ENCODE peak calls at places on chromosome 7, in seven cellular contexts. One of them, this sample, is unnamed.

GRCh38 chr7:100402241-100402640 is 26.3 kb downstream of the ZCWPW1 start:
- DNase-seq in adrenal gland: no peak
- DNase-seq in breast epithelium: no peak
- DNase-seq in H54: no peak
- DNase-seq in Peyer's patch: no peak
- DNase-seq in IMR-90: no peak
- DNase-seq in ovary: no peak
- DNase-seq in this sample: no peak

GRCh38 chr7:90596745-90597526 is 815 bp downstream of the CDK14 start:
- DNase-seq in breast epithelium: no peak
- DNase-seq in adrenal gland: no peak
- DNase-seq in Peyer's patch: no peak
- DNase-seq in IMR-90: peak; percentile 48
- DNase-seq in H54: peak; percentile 72
- DNase-seq in ovary: no peak
- DNase-seq in this sample: no peak

GRCh38 chr7:82625377-82625776 is 181.8 kb upstream of the CACNA2D1 start:
- DNase-seq in H54: no peak
- DNase-seq in adrenal gland: no peak
- DNase-seq in breast epithelium: no peak
- DNase-seq in IMR-90: peak; percentile 2
- DNase-seq in ovary: no peak
- DNase-seq in Peyer's patch: no peak
- DNase-seq in this sample: no peak

GRCh38 chr7:131021902-131022301 is 287.9 kb upstream of the KLF14 start:
- DNase-seq in breast epithelium: no peak
- DNase-seq in adrenal gland: peak; percentile 67
- DNase-seq in H54: no peak
- DNase-seq in ovary: no peak
- DNase-seq in IMR-90: no peak
- DNase-seq in Peyer's patch: no peak
- DNase-seq in this sample: no peak

GRCh38 chr7:98409843-98410242 is 9.0 kb upstream of the BAIAP2L1 start:
- DNase-seq in breast epithelium: no peak
- DNase-seq in Peyer's patch: no peak
- DNase-seq in H54: no peak
- DNase-seq in IMR-90: no peak
- DNase-seq in adrenal gland: no peak
- DNase-seq in ovary: no peak
- DNase-seq in this sample: no peak

GRCh38 chr7:78173192-78173591 is 374.6 kb downstream of the PHTF2 start:
- DNase-seq in IMR-90: peak; percentile 7
- DNase-seq in ovary: no peak
- DNase-seq in adrenal gland: no peak
- DNase-seq in breast epithelium: no peak
- DNase-seq in Peyer's patch: no peak
- DNase-seq in H54: no peak
- DNase-seq in this sample: no peak

GRCh38 chr7:117873056-117873932 is at the start of gene CTTNBP2:
- DNase-seq in adrenal gland: peak; percentile 36
- DNase-seq in H54: no peak
- DNase-seq in IMR-90: peak; percentile 59
- DNase-seq in Peyer's patch: peak; percentile 71
- DNase-seq in ovary: peak; percentile 74
- DNase-seq in breast epithelium: peak; percentile 53
- DNase-seq in this sample: peak; percentile 72

GRCh38 chr7:117993377-117994003 is 120.2 kb upstream of the CTTNBP2 start:
- DNase-seq in H54: peak; percentile 9
- DNase-seq in IMR-90: peak; percentile 39
- DNase-seq in breast epithelium: no peak
- DNase-seq in adrenal gland: no peak
- DNase-seq in ovary: no peak
- DNase-seq in Peyer's patch: no peak
- DNase-seq in this sample: peak; percentile 29

GRCh38 chr7:20435305-20435704 is 104.6 kb downstream of the ITGB8 start:
- DNase-seq in Peyer's patch: no peak
- DNase-seq in adrenal gland: peak; percentile 91
- DNase-seq in breast epithelium: no peak
- DNase-seq in ovary: no peak
- DNase-seq in H54: no peak
- DNase-seq in IMR-90: no peak
- DNase-seq in this sample: peak; percentile 41

GRCh38 chr7:138980575-138981285 is 459 bp downstream of the KIAA1549 start:
- DNase-seq in Peyer's patch: no peak
- DNase-seq in H54: peak; percentile 18
- DNase-seq in ovary: peak; percentile 54
- DNase-seq in adrenal gland: no peak
- DNase-seq in breast epithelium: no peak
- DNase-seq in IMR-90: no peak
- DNase-seq in this sample: no peak

GRCh38 chr7:132797152-132797551 is 220.9 kb upstream of the PLXNA4 start:
- DNase-seq in breast epithelium: no peak
- DNase-seq in adrenal gland: no peak
- DNase-seq in Peyer's patch: no peak
- DNase-seq in ovary: no peak
- DNase-seq in H54: no peak
- DNase-seq in IMR-90: no peak
- DNase-seq in this sample: no peak

GRCh38 chr7:151110941-151111645 is 24.8 kb downstream of the AGAP3 start:
- DNase-seq in ovary: peak; percentile 84
- DNase-seq in breast epithelium: peak; percentile 83
- DNase-seq in Peyer's patch: peak; percentile 83
- DNase-seq in adrenal gland: peak; percentile 70
- DNase-seq in IMR-90: peak; percentile 65
- DNase-seq in H54: peak; percentile 94
- DNase-seq in this sample: peak; percentile 83

GRCh38 chr7:112449353-112449752 is 907 bp upstream of the IFRD1 start:
- DNase-seq in Peyer's patch: no peak
- DNase-seq in ovary: no peak
- DNase-seq in H54: peak; percentile 18
- DNase-seq in IMR-90: peak; percentile 47
- DNase-seq in breast epithelium: no peak
- DNase-seq in adrenal gland: peak; percentile 35
- DNase-seq in this sample: peak; percentile 80

GRCh38 chr7:133109816-133110215 is 27.9 kb upstream of the CHCHD3 start:
- DNase-seq in breast epithelium: no peak
- DNase-seq in IMR-90: no peak
- DNase-seq in Peyer's patch: no peak
- DNase-seq in adrenal gland: no peak
- DNase-seq in H54: no peak
- DNase-seq in ovary: no peak
- DNase-seq in this sample: no peak

GRCh38 chr7:40008218-40008815 is 58.3 kb downstream of the CDK13 start:
- DNase-seq in H54: no peak
- DNase-seq in IMR-90: peak; percentile 89
- DNase-seq in Peyer's patch: no peak
- DNase-seq in adrenal gland: no peak
- DNase-seq in ovary: no peak
- DNase-seq in breast epithelium: no peak
- DNase-seq in this sample: no peak

GRCh38 chr7:31134246-31135188 is 82.4 kb downstream of the ADCYAP1R1 start:
- DNase-seq in breast epithelium: peak; percentile 62
- DNase-seq in H54: peak; percentile 76
- DNase-seq in ovary: peak; percentile 73
- DNase-seq in IMR-90: peak; percentile 54
- DNase-seq in Peyer's patch: peak; percentile 57
- DNase-seq in adrenal gland: peak; percentile 60
- DNase-seq in this sample: peak; percentile 79

GRCh38 chr7:1060315-1061080 is 16.2 kb downstream of the GPR146 start:
- DNase-seq in Peyer's patch: no peak
- DNase-seq in IMR-90: no peak
- DNase-seq in adrenal gland: no peak
- DNase-seq in ovary: no peak
- DNase-seq in H54: no peak
- DNase-seq in breast epithelium: no peak
- DNase-seq in this sample: peak; percentile 78

GRCh38 chr7:148204639-148205292 is 385.8 kb upstream of the C7orf33 start:
- DNase-seq in adrenal gland: no peak
- DNase-seq in Peyer's patch: no peak
- DNase-seq in breast epithelium: no peak
- DNase-seq in IMR-90: no peak
- DNase-seq in H54: no peak
- DNase-seq in ovary: no peak
- DNase-seq in this sample: peak; percentile 15

GRCh38 chr7:42233939-42234338 is 3.1 kb downstream of the GLI3 start:
- DNase-seq in Peyer's patch: no peak
- DNase-seq in ovary: no peak
- DNase-seq in adrenal gland: no peak
- DNase-seq in IMR-90: peak; percentile 68
- DNase-seq in H54: peak; percentile 73
- DNase-seq in breast epithelium: no peak
- DNase-seq in this sample: no peak

GRCh38 chr7:140390034-140390433 is 8.3 kb downstream of the SLC37A3 start:
- DNase-seq in Peyer's patch: no peak
- DNase-seq in IMR-90: no peak
- DNase-seq in breast epithelium: no peak
- DNase-seq in H54: no peak
- DNase-seq in adrenal gland: no peak
- DNase-seq in ovary: no peak
- DNase-seq in this sample: no peak

GRCh38 chr7:79453558-79454324 is at the start of gene MAGI2:
- DNase-seq in IMR-90: peak; percentile 84
- DNase-seq in adrenal gland: peak; percentile 95
- DNase-seq in ovary: peak; percentile 95
- DNase-seq in breast epithelium: peak; percentile 59
- DNase-seq in H54: peak; percentile 44
- DNase-seq in Peyer's patch: peak; percentile 58
- DNase-seq in this sample: peak; percentile 56

GRCh38 chr7:138885383-138886147 is 87.6 kb upstream of the ATP6V0A4 start:
- DNase-seq in H54: no peak
- DNase-seq in breast epithelium: no peak
- DNase-seq in Peyer's patch: no peak
- DNase-seq in ovary: no peak
- DNase-seq in IMR-90: no peak
- DNase-seq in adrenal gland: no peak
- DNase-seq in this sample: no peak

GRCh38 chr7:95365151-95365550 is 31.0 kb downstream of the PON3 start:
- DNase-seq in breast epithelium: no peak
- DNase-seq in IMR-90: no peak
- DNase-seq in adrenal gland: no peak
- DNase-seq in H54: no peak
- DNase-seq in ovary: no peak
- DNase-seq in Peyer's patch: no peak
- DNase-seq in this sample: no peak

GRCh38 chr7:106126170-106126938 is 14.2 kb upstream of the SYPL1 start:
- DNase-seq in IMR-90: peak; percentile 82
- DNase-seq in Peyer's patch: no peak
- DNase-seq in adrenal gland: peak; percentile 61
- DNase-seq in ovary: no peak
- DNase-seq in H54: no peak
- DNase-seq in breast epithelium: no peak
- DNase-seq in this sample: no peak

GRCh38 chr7:78620931-78621330 is 822.4 kb downstream of the PHTF2 start:
- DNase-seq in IMR-90: peak; percentile 12
- DNase-seq in adrenal gland: no peak
- DNase-seq in H54: no peak
- DNase-seq in ovary: no peak
- DNase-seq in breast epithelium: no peak
- DNase-seq in Peyer's patch: no peak
- DNase-seq in this sample: no peak

GRCh38 chr7:22442187-22442886 is 57.7 kb downstream of the STEAP1B start:
- DNase-seq in breast epithelium: no peak
- DNase-seq in ovary: no peak
- DNase-seq in Peyer's patch: no peak
- DNase-seq in adrenal gland: no peak
- DNase-seq in IMR-90: no peak
- DNase-seq in H54: no peak
- DNase-seq in this sample: no peak

GRCh38 chr7:158737064-158737695 is 32.6 kb upstream of the NCAPG2 start:
- DNase-seq in breast epithelium: no peak
- DNase-seq in IMR-90: no peak
- DNase-seq in ovary: no peak
- DNase-seq in adrenal gland: no peak
- DNase-seq in Peyer's patch: no peak
- DNase-seq in H54: no peak
- DNase-seq in this sample: no peak

GRCh38 chr7:158733762-158734494 is 29.3 kb upstream of the NCAPG2 start:
- DNase-seq in adrenal gland: no peak
- DNase-seq in Peyer's patch: no peak
- DNase-seq in ovary: no peak
- DNase-seq in H54: no peak
- DNase-seq in breast epithelium: no peak
- DNase-seq in IMR-90: no peak
- DNase-seq in this sample: no peak

GRCh38 chr7:158733220-158733519 is 28.6 kb upstream of the NCAPG2 start:
- DNase-seq in adrenal gland: no peak
- DNase-seq in IMR-90: no peak
- DNase-seq in ovary: no peak
- DNase-seq in breast epithelium: no peak
- DNase-seq in Peyer's patch: no peak
- DNase-seq in H54: no peak
- DNase-seq in this sample: no peak

GRCh38 chr7:158734861-158735260 is 30.3 kb upstream of the NCAPG2 start:
- DNase-seq in breast epithelium: no peak
- DNase-seq in IMR-90: peak; percentile 57
- DNase-seq in adrenal gland: no peak
- DNase-seq in H54: peak; percentile 39
- DNase-seq in ovary: no peak
- DNase-seq in Peyer's patch: no peak
- DNase-seq in this sample: no peak

GRCh38 chr7:158735935-158736334 is 31.3 kb upstream of the NCAPG2 start:
- DNase-seq in Peyer's patch: no peak
- DNase-seq in ovary: no peak
- DNase-seq in H54: no peak
- DNase-seq in adrenal gland: no peak
- DNase-seq in breast epithelium: no peak
- DNase-seq in IMR-90: no peak
- DNase-seq in this sample: no peak
- TF ChIP-seq POLR2A in Peyer's patch: no peak
- TF ChIP-seq POLR2A in ovary: no peak
- TF ChIP-seq POLR2A in H54: no peak
- TF ChIP-seq POLR2A in adrenal gland: no peak
- TF ChIP-seq POLR2A in breast epithelium: no peak
- TF ChIP-seq POLR2A in IMR-90: no peak
- TF ChIP-seq POLR2A in this sample: no peak

GRCh38 chr7:103989785-103990775 is 622 bp upstream of the RELN start:
- DNase-seq in IMR-90: peak; percentile 47
- DNase-seq in Peyer's patch: no peak
- DNase-seq in ovary: no peak
- DNase-seq in adrenal gland: no peak
- DNase-seq in H54: no peak
- DNase-seq in breast epithelium: no peak
- DNase-seq in this sample: no peak
- TF ChIP-seq POLR2A in IMR-90: no peak
- TF ChIP-seq POLR2A in Peyer's patch: no peak
- TF ChIP-seq POLR2A in ovary: no peak
- TF ChIP-seq POLR2A in adrenal gland: no peak
- TF ChIP-seq POLR2A in H54: no peak
- TF ChIP-seq POLR2A in breast epithelium: no peak
- TF ChIP-seq POLR2A in this sample: no peak

GRCh38 chr7:26186364-26187311 is 13.9 kb downstream of the HNRNPA2B1 start:
- DNase-seq in adrenal gland: no peak
- DNase-seq in ovary: no peak
- DNase-seq in IMR-90: no peak
- DNase-seq in breast epithelium: no peak
- DNase-seq in Peyer's patch: no peak
- DNase-seq in H54: no peak
- DNase-seq in this sample: no peak
- TF ChIP-seq POLR2A in adrenal gland: no peak
- TF ChIP-seq POLR2A in ovary: no peak
- TF ChIP-seq POLR2A in IMR-90: no peak
- TF ChIP-seq POLR2A in breast epithelium: no peak
- TF ChIP-seq POLR2A in Peyer's patch: no peak
- TF ChIP-seq POLR2A in H54: no peak
- TF ChIP-seq POLR2A in this sample: no peak

GRCh38 chr7:156962145-156962544 is 12.6 kb downstream of the NOM1 start:
- DNase-seq in ovary: no peak
- DNase-seq in H54: no peak
- DNase-seq in Peyer's patch: no peak
- DNase-seq in IMR-90: no peak
- DNase-seq in breast epithelium: no peak
- DNase-seq in adrenal gland: no peak
- DNase-seq in this sample: no peak
- TF ChIP-seq POLR2A in ovary: no peak
- TF ChIP-seq POLR2A in H54: no peak
- TF ChIP-seq POLR2A in Peyer's patch: no peak
- TF ChIP-seq POLR2A in IMR-90: no peak
- TF ChIP-seq POLR2A in breast epithelium: no peak
- TF ChIP-seq POLR2A in adrenal gland: no peak
- TF ChIP-seq POLR2A in this sample: no peak

This sample was measured in body of pancreas.